ENCODE peak calls at places on chromosomes 13 and 19, in nine cellular contexts. Q is MG63; X is stimulated activated CD4-positive, alpha-beta T cell treated with anti-CD3 and anti-CD28 coated beads, Interleukin-2, amount 100 ng/mL, for 48 hours; J is GOT3; F is astrocyte of the hippocampus; O is stimulated activated CD8-positive, alpha-beta memory T cell treated with anti-CD3 and anti-CD28 coated beads, Interleukin-12 subunit alpha, Interleukin-12 subunit beta, amount 100 ng/mL, for 4 hours; B is NCI-H2171; T is activated CD4-positive, alpha-beta T cell treated with anti-CD3 and anti-CD28 coated beads, Interleukin-2, amount 50 U/mL, for 4 hours; P is epithelial cell of esophagus. V is an unnamed sample.

GRCh38 chr19:2575734-2576481 is 100.0 kb downstream of the GADD45B start:
- DNase-seq in X (no peak), O (no peak), T (no peak), F (no peak), B (peak; percentile 68), P (no peak), Q (peak; percentile 40), J (peak; percentile 67), V (no peak)

GRCh38 chr13:29537736-29538624 is 57.5 kb downstream of the SLC7A1 start:
- DNase-seq in F (no peak), Q (no peak), P (no peak), X (no peak), B (no peak), T (no peak), O (no peak), J (no peak), V (no peak)

GRCh38 chr19:50728084-50728737 is 5.0 kb downstream of the CLEC11A start:
- DNase-seq in T (peak; percentile 52), F (peak; percentile 14), O (peak; percentile 74), J (peak; percentile 38), Q (peak; percentile 84), P (no peak), B (no peak), X (peak; percentile 58), V (no peak)

GRCh38 chr13:36495431-36495830 is 63.1 kb downstream of the CCNA1 start:
- DNase-seq in F (no peak), T (no peak), B (no peak), X (no peak), P (no peak), J (no peak), Q (no peak), O (no peak), V (no peak)

GRCh38 chr19:1020868-1021425 is at the start of gene TMEM259:
- DNase-seq in O (peak; percentile 97), T (peak; percentile 98), F (peak; percentile 99), X (peak; percentile 98), Q (peak; percentile 93), B (peak; percentile 96), P (peak; percentile 98), J (peak; percentile 91), V (peak; percentile 98)

GRCh38 chr13:55000844-55001243 is 1972.2 kb downstream of the OLFM4 start:
- DNase-seq in P (no peak), X (no peak), J (no peak), T (no peak), O (no peak), B (no peak), F (no peak), Q (no peak), V (no peak)

GRCh38 chr13:106276876-106277275 is 258.6 kb downstream of the EFNB2 start:
- DNase-seq in B (no peak), J (no peak), X (no peak), P (peak; percentile 93), O (no peak), Q (no peak), F (peak; percentile 55), T (no peak), V (no peak)

GRCh38 chr19:5330307-5330720 is 10.3 kb downstream of the PTPRS start:
- DNase-seq in O (no peak), P (no peak), B (no peak), X (no peak), T (no peak), Q (no peak), F (no peak), J (no peak), V (no peak)

GRCh38 chr13:61880576-61881283 is 465.1 kb upstream of the PCDH20 start:
- DNase-seq in X (peak; percentile 1), O (no peak), Q (peak; percentile 15), T (no peak), J (no peak), B (no peak), F (peak; percentile 18), P (peak; percentile 66), V (peak; percentile 2)

GRCh38 chr19:1082165-1082927 is 12.8 kb downstream of the POLR2E start:
- DNase-seq in P (peak; percentile 98), T (peak; percentile 70), F (no peak), O (no peak), Q (peak; percentile 50), B (peak; percentile 86), X (peak; percentile 64), J (no peak), V (peak; percentile 92)

GRCh38 chr19:46376241-46377153 is 29.6 kb downstream of the PPP5C start:
- DNase-seq in J (no peak), B (no peak), T (no peak), Q (no peak), F (no peak), O (no peak), P (no peak), X (no peak), V (no peak)

V was measured in T-helper 1 cell.